ENCODE peak calls at places on chromosomes 4 and X, in six cellular contexts. B is GM12878, V is A549, Q is endothelial cell of umbilical vein, Z is HepG2, M is K562. X is an unnamed sample.

GRCh38 chrX:41912922-41913321 is 10.4 kb downstream of the CASK start:
- DNase-seq in B (no peak), V (no peak), Q (no peak), Z (no peak), M (no peak), X (no peak)

GRCh38 chrX:95145848-95146540 is 1472.0 kb downstream of the FAM133A start:
- DNase-seq in B (no peak), V (no peak), Q (no peak), Z (no peak), M (no peak), X (peak; percentile 22)

GRCh38 chrX:39418132-39418935 is 617.1 kb downstream of the MID1IP1 start:
- DNase-seq in B (no peak), V (no peak), Q (peak; percentile 85), Z (no peak), M (no peak), X (no peak)

GRCh38 chr4:4603067-4603466 is 61.2 kb upstream of the STX18 start:
- DNase-seq in B (no peak), V (no peak), Q (no peak), Z (no peak), M (no peak), X (no peak)

GRCh38 chrX:114073926-114074325 is 510.0 kb upstream of the HTR2C start:
- DNase-seq in B (no peak), V (no peak), Q (no peak), Z (no peak), M (no peak), X (no peak)

GRCh38 chrX:114472788-114473187 is 111.1 kb upstream of the HTR2C start:
- DNase-seq in B (no peak), V (no peak), Q (no peak), Z (no peak), M (no peak), X (no peak)

GRCh38 chr4:110165382-110166285 is 32.8 kb downstream of the ELOVL6 start:
- DNase-seq in B (no peak), V (no peak), Q (peak; percentile 60), Z (no peak), M (peak; percentile 45), X (peak; percentile 72)

GRCh38 chr4:72365981-72366380 is 203.0 kb downstream of the ADAMTS3 start:
- DNase-seq in B (no peak), V (no peak), Q (no peak), Z (no peak), M (no peak), X (no peak)

GRCh38 chrX:51891821-51892551 is 1.4 kb upstream of the MAGED1 start:
- DNase-seq in B (no peak), V (no peak), Q (peak; percentile 7), Z (no peak), M (no peak), X (peak; percentile 32)

GRCh38 chr4:73007526-73008100 is 61.9 kb downstream of the COX18 start:
- DNase-seq in B (no peak), V (no peak), Q (no peak), Z (no peak), M (no peak), X (no peak)

GRCh38 chrX:28552882-28553829 is 34.1 kb upstream of the IL1RAPL1 start:
- DNase-seq in B (no peak), V (no peak), Q (no peak), Z (no peak), M (no peak), X (no peak)

GRCh38 chr4:52751349-52751911 is at the start of gene ERVMER34-1:
- DNase-seq in B (no peak), V (peak; percentile 39), Q (peak; percentile 42), Z (no peak), M (peak; percentile 13), X (no peak)

GRCh38 chr4:63170923-63171322 is 1238.3 kb downstream of the TECRL start:
- DNase-seq in B (no peak), V (no peak), Q (no peak), Z (no peak), M (no peak), X (no peak)

GRCh38 chrX:115372026-115372610 is 82.6 kb downstream of the LUZP4 start:
- DNase-seq in B (no peak), V (peak; percentile 53), Q (peak; percentile 68), Z (no peak), M (no peak), X (no peak)

GRCh38 chrX:100748133-100748532 is 16.2 kb upstream of the SYTL4 start:
- DNase-seq in B (no peak), V (no peak), Q (peak; percentile 72), Z (peak; percentile 57), M (peak; percentile 26), X (peak; percentile 0)

GRCh38 chrX:71619193-71619592 is 882 bp upstream of the CXCR3 start:
- DNase-seq in B (no peak), V (no peak), Q (no peak), Z (no peak), M (no peak), X (peak; percentile 64)

GRCh38 chr4:96638132-96638531 is 798.2 kb downstream of the PDHA2 start:
- DNase-seq in B (no peak), V (no peak), Q (no peak), Z (no peak), M (no peak), X (no peak)

GRCh38 chr4:99458911-99459447 is 23.8 kb upstream of the ADH7 start:
- DNase-seq in B (no peak), V (no peak), Q (no peak), Z (no peak), M (no peak), X (no peak)

GRCh38 chr4:15778191-15778741 is at the start of gene CD38:
- DNase-seq in B (peak; percentile 67), V (peak; percentile 10), Q (no peak), Z (no peak), M (no peak), X (peak; percentile 88)

GRCh38 chr4:177239878-177240277 is 69.8 kb upstream of the NEIL3 start:
- DNase-seq in B (no peak), V (no peak), Q (no peak), Z (no peak), M (no peak), X (no peak)

GRCh38 chr4:37634180-37634579 is 52.0 kb downstream of the RELL1 start:
- DNase-seq in B (peak; percentile 20), V (no peak), Q (no peak), Z (no peak), M (no peak), X (no peak)

GRCh38 chr4:184420402-184420801 is 53.9 kb downstream of the IRF2 start:
- DNase-seq in B (peak; percentile 20), V (no peak), Q (no peak), Z (no peak), M (no peak), X (no peak)
- TF ChIP-seq MYC in B (no peak), V (no peak), Q (no peak), Z (no peak), M (no peak), X (no peak)

GRCh38 chr4:25312496-25313193 is at the start of gene ZCCHC4:
- DNase-seq in B (peak; percentile 67), V (peak; percentile 18), Q (peak; percentile 93), Z (peak; percentile 77), M (peak; percentile 92), X (peak; percentile 97)
- TF ChIP-seq POLR2A in B (peak; percentile 94), V (peak; percentile 51), Q (peak; percentile 80), Z (peak; percentile 85), M (peak; percentile 93), X (peak; percentile 72)

GRCh38 chr4:82892467-82892802 is 1.5 kb upstream of the SEC31A start:
- DNase-seq in B (no peak), V (no peak), Q (no peak), Z (no peak), M (no peak), X (no peak)

GRCh38 chr4:82890913-82891727 is at the start of gene SEC31A:
- DNase-seq in B (peak; percentile 84), V (peak; percentile 59), Q (peak; percentile 98), Z (peak; percentile 91), M (peak; percentile 98), X (peak; percentile 97)

GRCh38 chr4:82893942-82894341 is 3.0 kb upstream of the SEC31A start:
- DNase-seq in B (no peak), V (no peak), Q (no peak), Z (peak; percentile 47), M (no peak), X (no peak)

GRCh38 chr4:82890602-82890912 is 396 bp downstream of the SEC31A start:
- DNase-seq in B (no peak), V (peak; percentile 5), Q (no peak), Z (no peak), M (no peak), X (no peak)

DNA sequence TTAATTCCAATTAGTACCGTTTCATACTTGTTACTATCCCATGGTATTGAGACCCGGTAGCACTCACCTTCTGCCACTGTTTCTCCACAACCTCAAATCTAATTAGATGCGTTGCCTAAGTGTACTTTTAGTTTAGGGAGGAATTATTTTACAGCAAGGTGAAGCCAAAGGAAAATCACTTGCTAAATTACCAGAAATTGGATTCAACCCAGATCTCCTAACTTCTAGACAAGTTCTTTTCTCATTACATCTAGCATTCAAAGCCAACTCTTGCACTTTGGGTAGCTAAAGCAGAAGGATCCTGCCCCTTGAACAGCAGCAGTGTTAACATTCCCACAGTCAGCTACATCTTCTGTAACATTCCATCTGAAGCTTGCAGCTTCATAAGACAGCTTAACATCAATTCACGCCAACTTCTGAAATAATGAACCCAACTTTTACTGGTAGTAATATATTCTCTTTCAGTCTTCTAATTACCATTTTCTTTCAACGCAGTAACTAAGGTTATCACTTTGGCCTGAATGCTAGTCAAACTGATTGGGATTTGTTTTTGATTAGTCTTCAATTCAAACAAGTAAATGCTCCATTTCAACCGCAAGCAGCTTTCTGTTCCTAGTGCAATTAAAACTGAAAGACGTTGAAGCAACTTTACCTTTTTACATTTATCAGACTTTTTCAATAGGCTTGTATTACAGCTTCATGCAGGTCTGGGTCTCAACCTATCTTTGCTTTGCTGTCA is 944 bp upstream of the SEC31A start:
- DNase-seq in B (no peak), V (no peak), Q (no peak), Z (no peak), M (no peak), X (peak; percentile 35)
- TF ChIP-seq CTCF in B (no peak), V (no peak), Q (no peak), Z (no peak), M (no peak), X (no peak)

DNA sequence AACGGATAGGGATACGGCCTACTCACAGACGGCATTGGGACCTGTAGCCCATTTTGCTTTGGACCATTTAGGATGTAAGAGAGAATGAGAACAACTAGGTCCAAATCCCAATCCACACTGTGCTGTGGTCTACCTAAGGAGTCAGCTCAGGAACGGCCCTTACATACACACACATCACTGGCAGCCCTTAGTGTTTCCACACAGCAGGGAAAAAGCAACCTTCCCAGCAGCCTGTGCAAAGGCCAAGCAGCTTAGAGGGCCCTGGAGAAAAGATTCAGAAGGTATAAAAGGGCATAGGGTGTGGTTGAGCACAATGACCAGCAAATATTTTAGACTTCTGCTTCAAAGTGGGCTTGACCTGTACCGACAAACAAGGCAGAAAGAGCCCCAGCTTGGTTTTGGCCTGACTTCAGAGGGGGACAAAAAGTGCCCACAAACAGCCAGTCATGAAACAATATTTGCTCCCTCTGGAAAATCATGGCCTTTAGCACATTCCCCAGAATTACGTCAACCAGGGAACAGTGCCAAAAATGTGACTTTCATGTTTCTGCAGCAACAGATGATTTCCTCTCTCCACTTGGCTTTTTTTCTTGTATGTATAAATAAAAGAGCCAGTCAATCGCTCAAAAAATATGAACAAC is 359.5 kb upstream of the FGF16 start:
- DNase-seq in B (no peak), V (no peak), Q (peak; percentile 90), Z (peak; percentile 92), M (no peak), X (no peak)
- TF ChIP-seq MYC in B (no peak), V (no peak), Q (no peak), Z (no peak), M (no peak), X (no peak)